ENCODE peak calls at places on chromosomes 6 and 20, in four cellular contexts. One of them, this sample, is unnamed.
A peak's percentile ranks its signal among the peaks of the same experiment; 100 is the strongest.

GRCh38 chr6:14759976-14760672 is 485.7 kb upstream of the JARID2 start:
- DNase-seq in neuronal stem cell: no peak
- DNase-seq in mesendoderm: no peak
- DNase-seq in H1: no peak
- DNase-seq in this sample: no peak

GRCh38 chr6:74073429-74073828 is 377.4 kb downstream of the CD109 start:
- DNase-seq in H1: no peak
- DNase-seq in mesendoderm: no peak
- DNase-seq in neuronal stem cell: no peak
- DNase-seq in this sample: peak; percentile 90

GRCh38 chr6:119484598-119484997 is 135.0 kb upstream of the MAN1A1 start:
- DNase-seq in mesendoderm: peak; percentile 44
- DNase-seq in H1: no peak
- DNase-seq in neuronal stem cell: no peak
- DNase-seq in this sample: peak; percentile 94

GRCh38 chr6:14228571-14228970 is 111.0 kb downstream of the CD83 start:
- DNase-seq in H1: no peak
- DNase-seq in mesendoderm: no peak
- DNase-seq in neuronal stem cell: no peak
- DNase-seq in this sample: peak; percentile 62

GRCh38 chr6:135173242-135173988 is 7.7 kb upstream of the MYB start:
- DNase-seq in mesendoderm: peak; percentile 11
- DNase-seq in neuronal stem cell: no peak
- DNase-seq in H1: no peak
- DNase-seq in this sample: no peak

GRCh38 chr20:55057779-55058415 is 582.5 kb downstream of the DOK5 start:
- DNase-seq in mesendoderm: peak; percentile 7
- DNase-seq in neuronal stem cell: no peak
- DNase-seq in H1: no peak
- DNase-seq in this sample: no peak

GRCh38 chr20:478949-479429 is 16.7 kb upstream of the TBC1D20 start:
- DNase-seq in H1: no peak
- DNase-seq in neuronal stem cell: peak; percentile 14
- DNase-seq in mesendoderm: peak; percentile 62
- DNase-seq in this sample: peak; percentile 77

GRCh38 chr20:47066484-47067270 is 172.0 kb downstream of the EYA2 start:
- DNase-seq in mesendoderm: no peak
- DNase-seq in H1: no peak
- DNase-seq in neuronal stem cell: no peak
- DNase-seq in this sample: peak; percentile 91

GRCh38 chr6:5135783-5136376 is 50.7 kb downstream of the PPP1R3G start:
- DNase-seq in H1: no peak
- DNase-seq in mesendoderm: peak; percentile 73
- DNase-seq in neuronal stem cell: no peak
- DNase-seq in this sample: no peak

GRCh38 chr6:34189806-34190503 is 44.1 kb upstream of the GRM4 start:
- DNase-seq in neuronal stem cell: no peak
- DNase-seq in mesendoderm: no peak
- DNase-seq in H1: no peak
- DNase-seq in this sample: no peak

GRCh38 chr20:31666258-31667042 is 28.7 kb downstream of the COX4I2 start:
- DNase-seq in H1: no peak
- DNase-seq in mesendoderm: peak; percentile 25
- DNase-seq in neuronal stem cell: no peak
- DNase-seq in this sample: no peak

GRCh38 chr6:137309078-137309762 is 90.0 kb upstream of the IFNGR1 start:
- DNase-seq in neuronal stem cell: no peak
- DNase-seq in mesendoderm: peak; percentile 63
- DNase-seq in H1: no peak
- DNase-seq in this sample: peak; percentile 52

GRCh38 chr20:63178445-63178818 is 37.5 kb downstream of the YTHDF1 start:
- DNase-seq in mesendoderm: peak; percentile 51
- DNase-seq in neuronal stem cell: peak; percentile 68
- DNase-seq in H1: no peak
- DNase-seq in this sample: no peak

GRCh38 chr6:52336919-52337561 is 24.9 kb upstream of the PAQR8 start:
- DNase-seq in H1: no peak
- DNase-seq in neuronal stem cell: no peak
- DNase-seq in mesendoderm: no peak
- DNase-seq in this sample: no peak

GRCh38 chr6:113995632-113996031 is 24.7 kb upstream of the HDAC2 start:
- DNase-seq in H1: no peak
- DNase-seq in neuronal stem cell: no peak
- DNase-seq in mesendoderm: peak; percentile 95
- DNase-seq in this sample: peak; percentile 98

GRCh38 chr6:25377672-25378071 is 98.5 kb downstream of the CARMIL1 start:
- DNase-seq in H1: no peak
- DNase-seq in neuronal stem cell: no peak
- DNase-seq in mesendoderm: no peak
- DNase-seq in this sample: no peak

GRCh38 chr6:119147101-119148053 is 68.9 kb upstream of the FAM184A start:
- DNase-seq in H1: no peak
- DNase-seq in neuronal stem cell: no peak
- DNase-seq in mesendoderm: peak; percentile 66
- DNase-seq in this sample: peak; percentile 98

GRCh38 chr6:136160255-136160654 is 89.9 kb downstream of the MTFR2 start:
- DNase-seq in mesendoderm: no peak
- DNase-seq in neuronal stem cell: no peak
- DNase-seq in H1: no peak
- DNase-seq in this sample: peak; percentile 29

GRCh38 chr6:105167987-105168386 is 11.8 kb downstream of the POPDC3 start:
- DNase-seq in neuronal stem cell: no peak
- DNase-seq in H1: no peak
- DNase-seq in mesendoderm: no peak
- DNase-seq in this sample: no peak

GRCh38 chr20:57190536-57191265 is 75.7 kb downstream of the BMP7 start:
- DNase-seq in H1: no peak
- DNase-seq in mesendoderm: no peak
- DNase-seq in neuronal stem cell: no peak
- DNase-seq in this sample: peak; percentile 27

GRCh38 chr20:64105846-64106434 is 1.4 kb downstream of the NPBWR2 start:
- DNase-seq in neuronal stem cell: no peak
- DNase-seq in mesendoderm: no peak
- DNase-seq in H1: no peak
- DNase-seq in this sample: no peak

GRCh38 chr6:158172001-158172400 is 3.9 kb downstream of the GTF2H5 start:
- DNase-seq in mesendoderm: no peak
- DNase-seq in neuronal stem cell: no peak
- DNase-seq in H1: no peak
- DNase-seq in this sample: no peak

GRCh38 chr6:142943746-142944125 is 1.2 kb downstream of the HIVEP2 start:
- DNase-seq in H1: no peak
- DNase-seq in mesendoderm: peak; percentile 41
- DNase-seq in neuronal stem cell: peak; percentile 2
- DNase-seq in this sample: peak; percentile 48

GRCh38 chr20:1786061-1786460 is 109.1 kb upstream of the SIRPA start:
- DNase-seq in neuronal stem cell: no peak
- DNase-seq in mesendoderm: no peak
- DNase-seq in H1: no peak
- DNase-seq in this sample: no peak

GRCh38 chr6:119598883-119599282 is 249.3 kb upstream of the MAN1A1 start:
- DNase-seq in neuronal stem cell: no peak
- DNase-seq in H1: no peak
- DNase-seq in mesendoderm: no peak
- DNase-seq in this sample: no peak

GRCh38 chr20:4059631-4060030 is 44.3 kb upstream of the RNF24 start:
- DNase-seq in H1: no peak
- DNase-seq in mesendoderm: no peak
- DNase-seq in neuronal stem cell: no peak
- DNase-seq in this sample: no peak

GRCh38 chr6:112086744-112087135 is 542 bp downstream of the TUBE1 start:
- DNase-seq in neuronal stem cell: no peak
- DNase-seq in H1: no peak
- DNase-seq in mesendoderm: peak; percentile 63
- DNase-seq in this sample: peak; percentile 64

GRCh38 chr6:42260972-42261371 is 43.3 kb upstream of the MRPS10 start:
- DNase-seq in mesendoderm: peak; percentile 65
- DNase-seq in neuronal stem cell: peak; percentile 17
- DNase-seq in H1: no peak
- DNase-seq in this sample: no peak

GRCh38 chr20:19288061-19288460 is 75.6 kb downstream of the SLC24A3 start:
- DNase-seq in neuronal stem cell: no peak
- DNase-seq in H1: no peak
- DNase-seq in mesendoderm: no peak
- DNase-seq in this sample: no peak

GRCh38 chr6:160306284-160306683 is 41.9 kb upstream of the SLC22A3 start:
- DNase-seq in neuronal stem cell: no peak
- DNase-seq in H1: no peak
- DNase-seq in mesendoderm: no peak
- DNase-seq in this sample: no peak

GRCh38 chr6:19013011-19013410 is 625.9 kb downstream of the RNF144B start:
- DNase-seq in neuronal stem cell: no peak
- DNase-seq in mesendoderm: no peak
- DNase-seq in H1: no peak
- DNase-seq in this sample: no peak

GRCh38 chr6:164035912-164036485 is 621.5 kb downstream of the QKI start:
- DNase-seq in mesendoderm: no peak
- DNase-seq in neuronal stem cell: no peak
- DNase-seq in H1: no peak
- DNase-seq in this sample: no peak

GRCh38 chr6:119308048-119308570 is 41.5 kb downstream of the MAN1A1 start:
- DNase-seq in mesendoderm: peak; percentile 69
- DNase-seq in H1: no peak
- DNase-seq in neuronal stem cell: no peak
- DNase-seq in this sample: peak; percentile 84

GRCh38 chr6:148825492-148825891 is 78.7 kb downstream of the UST start:
- DNase-seq in mesendoderm: no peak
- DNase-seq in H1: no peak
- DNase-seq in neuronal stem cell: no peak
- DNase-seq in this sample: no peak

GRCh38 chr20:64131406-64131805 is 24.0 kb upstream of the NPBWR2 start:
- DNase-seq in H1: no peak
- DNase-seq in neuronal stem cell: no peak
- DNase-seq in mesendoderm: no peak
- DNase-seq in this sample: no peak

GRCh38 chr20:63504642-63505041 is 5.8 kb upstream of the EEF1A2 start:
- DNase-seq in mesendoderm: no peak
- DNase-seq in neuronal stem cell: no peak
- DNase-seq in H1: no peak
- DNase-seq in this sample: no peak

GRCh38 chr20:59692139-59692538 is 87.8 kb downstream of the PHACTR3 start:
- DNase-seq in H1: no peak
- DNase-seq in mesendoderm: no peak
- DNase-seq in neuronal stem cell: no peak
- DNase-seq in this sample: no peak

GRCh38 chr20:10555865-10556308 is 117.9 kb downstream of the JAG1 start:
- DNase-seq in mesendoderm: no peak
- DNase-seq in H1: no peak
- DNase-seq in neuronal stem cell: no peak
- DNase-seq in this sample: peak; percentile 66

GRCh38 chr6:101668496-101668895 is 275.0 kb downstream of the GRIK2 start:
- DNase-seq in mesendoderm: no peak
- DNase-seq in H1: no peak
- DNase-seq in neuronal stem cell: no peak
- DNase-seq in this sample: no peak

GRCh38 chr20:49612127-49612738 is 44.3 kb upstream of the PTGIS start:
- DNase-seq in neuronal stem cell: no peak
- DNase-seq in mesendoderm: no peak
- DNase-seq in H1: no peak
- DNase-seq in this sample: no peak

DNA sequence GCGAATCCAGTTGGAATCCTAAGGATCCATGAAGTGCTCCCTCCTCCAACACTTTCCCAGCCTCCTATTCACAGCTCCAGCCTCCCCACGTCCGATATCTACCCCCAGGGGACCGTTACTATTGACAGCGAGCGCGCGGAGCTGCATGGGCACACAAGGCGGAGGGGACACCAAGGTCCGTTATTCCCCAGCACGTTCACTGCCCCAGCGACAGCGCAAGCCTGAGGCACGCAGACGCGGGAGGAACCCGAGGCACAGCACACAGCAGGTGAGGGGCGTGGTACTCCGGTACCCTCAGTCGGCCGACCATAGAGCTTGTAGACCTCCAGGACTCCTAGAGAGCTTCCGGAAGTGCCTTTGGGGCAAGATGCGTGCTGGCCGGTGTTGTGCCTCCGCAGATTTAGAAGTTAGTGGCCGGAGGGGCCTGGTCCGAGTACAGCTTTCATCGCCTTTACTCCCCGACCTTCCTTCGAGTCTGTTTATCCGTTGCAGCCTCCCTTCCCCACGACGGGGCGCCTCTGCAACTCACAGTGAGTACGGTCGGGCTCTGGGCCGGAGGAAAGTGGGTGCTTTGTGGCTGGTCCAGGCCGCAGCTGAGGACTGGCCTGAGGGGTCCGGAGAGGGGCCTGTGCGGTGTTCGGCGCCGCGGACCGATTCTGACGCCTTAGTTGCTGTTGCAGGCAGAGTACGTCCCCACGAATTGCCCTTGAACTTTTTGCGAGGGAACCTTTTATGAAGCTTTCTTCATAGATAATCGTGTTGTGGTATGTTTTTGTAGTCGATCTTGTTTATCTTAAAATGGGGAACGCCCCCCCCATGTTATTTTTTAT is at the start of gene ZKSCAN8:
- DNase-seq in H1: peak; percentile 75
- DNase-seq in neuronal stem cell: peak; percentile 89
- DNase-seq in mesendoderm: peak; percentile 98
- DNase-seq in this sample: peak; percentile 86
- H2BK5ac ChIP-seq in H1: no peak within 1 kb of the TSS
- H2BK5ac ChIP-seq in neuronal stem cell: no peak within 1 kb of the TSS
- H2BK5ac ChIP-seq in mesendoderm: peak within 1 kb of the TSS; percentile 21
- H2BK5ac ChIP-seq in this sample: peak within 1 kb of the TSS; percentile 68

GRCh38 chr6:127340171-127340570 is 3.2 kb downstream of the ECHDC1 start:
- DNase-seq in mesendoderm: no peak
- DNase-seq in neuronal stem cell: no peak
- DNase-seq in H1: no peak
- DNase-seq in this sample: no peak
- H3K4me3 ChIP-seq in mesendoderm: no peak overlapping the region
- H3K4me3 ChIP-seq in neuronal stem cell: no peak overlapping the region
- H3K4me3 ChIP-seq in H1: no peak overlapping the region
- H3K4me3 ChIP-seq in this sample: no peak overlapping the region

GRCh38 chr20:37095609-37096414 is at the start of gene RBL1:
- DNase-seq in neuronal stem cell: peak; percentile 90
- DNase-seq in mesendoderm: peak; percentile 97
- DNase-seq in H1: peak; percentile 79
- DNase-seq in this sample: peak; percentile 77
- H2BK5ac ChIP-seq in neuronal stem cell: peak within 1 kb of the TSS; percentile 85
- H2BK5ac ChIP-seq in mesendoderm: peak within 1 kb of the TSS; percentile 76
- H2BK5ac ChIP-seq in H1: peak within 1 kb of the TSS; percentile 97
- H2BK5ac ChIP-seq in this sample: peak within 1 kb of the TSS; percentile 75

GRCh38 chr6:12477616-12478015 is 187.5 kb downstream of the EDN1 start:
- DNase-seq in H1: no peak
- DNase-seq in mesendoderm: no peak
- DNase-seq in neuronal stem cell: no peak
- DNase-seq in this sample: peak; percentile 10
- H3K4me3 ChIP-seq in H1: no peak overlapping the region
- H3K4me3 ChIP-seq in mesendoderm: no peak overlapping the region
- H3K4me3 ChIP-seq in neuronal stem cell: no peak overlapping the region
- H3K4me3 ChIP-seq in this sample: no peak overlapping the region

DNA sequence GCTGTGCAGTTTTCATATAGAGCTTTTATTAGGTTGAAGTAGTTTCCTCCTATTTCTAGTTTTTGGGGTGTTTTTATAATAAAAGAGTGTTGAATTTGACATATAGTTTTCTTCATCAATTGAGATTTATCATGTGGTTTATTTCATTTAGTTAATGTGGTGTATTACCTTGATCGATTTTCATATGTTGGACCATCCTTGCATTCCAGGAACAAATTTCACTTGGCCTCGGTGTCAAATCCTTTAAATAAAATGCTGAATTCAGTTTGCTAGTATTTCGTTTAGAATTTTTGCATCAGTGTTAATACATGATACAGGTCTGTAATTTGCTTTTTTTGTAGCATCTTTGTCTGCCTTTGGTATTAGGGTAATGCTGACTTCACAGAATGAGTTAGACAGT is 6.0 kb downstream of the DYNLT2 start:
- DNase-seq in mesendoderm: no peak
- DNase-seq in neuronal stem cell: no peak
- DNase-seq in H1: no peak
- DNase-seq in this sample: no peak
- H2BK5ac ChIP-seq in mesendoderm: no peak overlapping the region
- H2BK5ac ChIP-seq in neuronal stem cell: no peak overlapping the region
- H2BK5ac ChIP-seq in H1: no peak overlapping the region
- H2BK5ac ChIP-seq in this sample: no peak overlapping the region